ENCODE peak calls at places on chromosomes 13 and 19, in eight cellular contexts. F is fibroblast of lung, U is adrenal gland, L is right atrium auricular region, W is glutamatergic neuron, D is progenitor cell of endocrine pancreas, A is left lung, R is fibroblast of the aortic adventitia. C is an unnamed sample.

GRCh38 chr13:105918842-105919741 is 616.4 kb downstream of the EFNB2 start:
- DNase-seq in F (peak; percentile 83), U (peak; percentile 24), L (no peak), W (peak; percentile 52), D (no peak), A (no peak), R (peak; percentile 12), C (no peak)

GRCh38 chr13:36840718-36841250 is 21.8 kb downstream of the RFXAP start:
- DNase-seq in F (no peak), U (no peak), L (no peak), W (no peak), D (no peak), A (no peak), R (no peak), C (no peak)

GRCh38 chr19:39270091-39270871 is 2.1 kb downstream of the IFNL2 start:
- DNase-seq in F (no peak), U (no peak), L (no peak), W (no peak), D (no peak), A (no peak), R (no peak), C (no peak)

GRCh38 chr19:6587093-6587820 is 3.7 kb downstream of the CD70 start:
- DNase-seq in F (no peak), U (no peak), L (no peak), W (peak; percentile 40), D (no peak), A (no peak), R (peak; percentile 51), C (no peak)

GRCh38 chr19:3275583-3276340 is 51.3 kb downstream of the CELF5 start:
- DNase-seq in F (peak; percentile 49), U (peak; percentile 65), L (no peak), W (peak; percentile 95), D (peak; percentile 55), A (peak; percentile 87), R (peak; percentile 64), C (peak; percentile 89)

GRCh38 chr13:107838592-107839161 is 376.7 kb downstream of the LIG4 start:
- DNase-seq in F (no peak), U (no peak), L (no peak), W (no peak), D (no peak), A (no peak), R (no peak), C (no peak)

GRCh38 chr13:71866173-71867091 is 572 bp downstream of the DACH1 start:
- DNase-seq in F (peak; percentile 17), U (peak; percentile 34), L (no peak), W (peak; percentile 65), D (peak; percentile 42), A (peak; percentile 91), R (no peak), C (no peak)

GRCh38 chr19:38614289-38614688 is 3.5 kb downstream of the MAP4K1 start:
- DNase-seq in F (no peak), U (no peak), L (no peak), W (no peak), D (no peak), A (no peak), R (no peak), C (no peak)

GRCh38 chr13:48214519-48215121 is 18.4 kb upstream of the ITM2B start:
- DNase-seq in F (no peak), U (no peak), L (no peak), W (no peak), D (no peak), A (no peak), R (no peak), C (no peak)

GRCh38 chr19:42272989-42273406 is 3.9 kb downstream of the CIC start:
- DNase-seq in F (no peak), U (no peak), L (no peak), W (no peak), D (no peak), A (no peak), R (no peak), C (no peak)

GRCh38 chr19:2478324-2478755 is 2.4 kb downstream of the GADD45B start:
- DNase-seq in F (peak; percentile 72), U (no peak), L (peak; percentile 73), W (peak; percentile 55), D (no peak), A (no peak), R (peak; percentile 74), C (no peak)

GRCh38 chr13:91154553-91154952 is 192.9 kb upstream of the MIR17HG start:
- DNase-seq in F (peak; percentile 66), U (no peak), L (no peak), W (no peak), D (no peak), A (no peak), R (no peak), C (no peak)

GRCh38 chr19:30148039-30148438 is 206.0 kb downstream of the URI1 start:
- DNase-seq in F (no peak), U (no peak), L (no peak), W (no peak), D (no peak), A (no peak), R (no peak), C (no peak)

GRCh38 chr13:93080587-93080986 is 146.0 kb upstream of the GPC6 start:
- DNase-seq in F (peak; percentile 91), U (no peak), L (no peak), W (no peak), D (no peak), A (no peak), R (peak; percentile 67), C (no peak)

GRCh38 chr13:73697166-73697565 is 437.0 kb downstream of the KLF12 start:
- DNase-seq in F (peak; percentile 39), U (no peak), L (no peak), W (no peak), D (no peak), A (no peak), R (no peak), C (no peak)

GRCh38 chr13:73158851-73159250 is 100.0 kb downstream of the KLF5 start:
- DNase-seq in F (peak; percentile 82), U (no peak), L (no peak), W (no peak), D (no peak), A (no peak), R (peak; percentile 43), C (no peak)

GRCh38 chr13:98468352-98468751 is 108.6 kb downstream of the STK24 start:
- DNase-seq in F (no peak), U (no peak), L (no peak), W (no peak), D (no peak), A (no peak), R (no peak), C (no peak)
- TF ChIP-seq CTCF in F (peak; percentile 1), U (no peak), L (no peak), W (no peak), D (no peak), A (no peak), R (no peak), C (no peak)

DNA sequence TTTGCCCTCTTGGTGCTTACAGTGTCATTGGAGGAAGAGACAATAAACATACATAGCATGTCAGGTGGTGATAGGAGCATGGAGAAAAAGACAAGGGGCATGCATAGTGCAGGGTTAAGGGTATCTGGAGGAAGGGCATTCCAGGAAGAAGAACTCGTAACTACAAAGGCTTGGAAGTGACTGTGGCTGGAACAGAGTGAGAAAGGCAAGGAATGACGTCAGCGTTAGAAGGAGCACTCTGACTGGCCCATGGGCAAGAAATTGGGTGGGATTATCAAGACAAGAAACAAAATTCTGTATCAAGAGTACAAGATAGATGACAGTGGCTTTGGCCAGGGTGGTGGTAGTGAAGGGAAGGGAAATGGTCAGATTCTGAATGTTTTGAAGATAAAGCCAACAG is 11.2 kb downstream of the SMIM17 start:
- DNase-seq in F (no peak), U (no peak), L (no peak), W (no peak), D (no peak), A (no peak), R (no peak), C (no peak)
- TF ChIP-seq CTCF in F (no peak), U (no peak), L (no peak), W (no peak), D (no peak), A (no peak), R (no peak), C (no peak)

GRCh38 chr13:49530452-49530851 is 34.7 kb downstream of the PHF11 start:
- DNase-seq in F (no peak), U (no peak), L (no peak), W (no peak), D (no peak), A (no peak), R (no peak), C (no peak)
- TF ChIP-seq CTCF in F (no peak), U (no peak), L (no peak), W (no peak), D (no peak), A (no peak), R (no peak), C (no peak)

GRCh38 chr13:19589312-19589711 is 28.0 kb upstream of the TPTE2 start:
- DNase-seq in F (no peak), U (no peak), L (no peak), W (no peak), D (no peak), A (no peak), R (no peak), C (peak; percentile 64)

GRCh38 chr13:19591864-19592263 is 30.5 kb upstream of the TPTE2 start:
- DNase-seq in F (no peak), U (no peak), L (no peak), W (no peak), D (no peak), A (no peak), R (no peak), C (peak; percentile 32)

GRCh38 chr13:19590423-19590822 is 29.1 kb upstream of the TPTE2 start:
- DNase-seq in F (no peak), U (no peak), L (no peak), W (no peak), D (no peak), A (no peak), R (no peak), C (no peak)

GRCh38 chr13:19586904-19587634 is 25.7 kb upstream of the TPTE2 start:
- DNase-seq in F (peak; percentile 50), U (no peak), L (no peak), W (no peak), D (no peak), A (peak; percentile 84), R (no peak), C (no peak)

DNA sequence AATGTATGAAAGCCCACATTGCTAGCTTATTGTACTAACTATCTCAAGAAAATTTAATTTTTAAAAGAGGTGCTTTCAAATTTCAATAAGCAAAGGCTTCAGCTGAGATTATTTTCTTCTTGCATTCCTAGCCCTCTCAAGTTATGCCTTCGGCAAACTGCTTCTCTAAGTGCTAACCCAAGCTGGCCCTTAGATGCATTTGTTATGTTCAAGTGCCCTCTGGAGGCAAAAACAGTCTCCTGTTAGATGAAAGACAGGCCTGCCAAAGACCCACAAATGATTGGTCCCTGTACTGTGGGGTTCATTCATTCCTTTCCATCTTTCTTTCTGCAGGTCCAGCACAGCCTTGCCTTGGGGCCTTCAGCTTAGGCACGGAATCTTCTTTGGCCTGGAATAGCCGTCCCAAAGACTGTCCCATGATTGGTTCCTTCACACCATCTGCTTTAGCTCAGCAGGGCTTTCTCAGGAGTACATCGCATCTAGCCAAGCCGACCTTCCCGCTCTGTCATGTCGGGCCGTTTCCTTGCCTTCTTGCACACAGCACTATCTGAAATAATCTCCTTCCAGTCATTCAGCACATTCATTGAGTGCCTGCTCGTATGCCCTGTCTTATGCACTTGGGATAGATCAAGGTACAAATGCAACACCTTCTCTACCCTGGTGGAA is 26.4 kb upstream of the TPTE2 start:
- DNase-seq in F (peak; percentile 36), U (no peak), L (no peak), W (no peak), D (no peak), A (no peak), R (peak; percentile 52), C (no peak)
- TF ChIP-seq CTCF in F (peak; percentile 44), U (peak; percentile 34), L (peak; percentile 36), W (no peak), D (peak; percentile 24), A (peak; percentile 9), R (peak; percentile 31), C (peak; percentile 63)

C was measured in osteocyte.